ENCODE peak calls at places on chromosomes 11 and 22, in four cellular contexts. One of them, this sample, is unnamed.

GRCh38 chr11:9001736-9002135 is 2.1 kb downstream of the NRIP3 start:
- DNase-seq in heart left ventricle: no peak
- DNase-seq in K562: no peak
- DNase-seq in erythroblast: peak
- DNase-seq in this sample: no peak

GRCh38 chr22:21797444-21798221 is 62.0 kb upstream of the YPEL1 start:
- DNase-seq in heart left ventricle: no peak
- DNase-seq in K562: peak
- DNase-seq in erythroblast: no peak
- DNase-seq in this sample: no peak

GRCh38 chr11:115958089-115959000 is 454.1 kb upstream of the CADM1 start:
- DNase-seq in heart left ventricle: no peak
- DNase-seq in K562: no peak
- DNase-seq in erythroblast: no peak
- DNase-seq in this sample: no peak

GRCh38 chr11:2580061-2580421 is 119.8 kb downstream of the KCNQ1OT1 start:
- DNase-seq in heart left ventricle: peak
- DNase-seq in K562: no peak
- DNase-seq in erythroblast: no peak
- DNase-seq in this sample: no peak

GRCh38 chr11:27465629-27466028 is 7.0 kb downstream of the LGR4 start:
- DNase-seq in heart left ventricle: no peak
- DNase-seq in K562: no peak
- DNase-seq in erythroblast: no peak
- DNase-seq in this sample: no peak

GRCh38 chr22:39469681-39470461 is 13.1 kb downstream of the MGAT3 start:
- DNase-seq in heart left ventricle: no peak
- DNase-seq in K562: no peak
- DNase-seq in erythroblast: peak
- DNase-seq in this sample: no peak

GRCh38 chr11:93196816-93197382 is 892 bp downstream of the SLC36A4 start:
- DNase-seq in heart left ventricle: no peak
- DNase-seq in K562: peak
- DNase-seq in erythroblast: no peak
- DNase-seq in this sample: no peak

GRCh38 chr22:38754247-38755154 is 1.3 kb downstream of the SUN2 start:
- DNase-seq in heart left ventricle: peak
- DNase-seq in K562: no peak
- DNase-seq in erythroblast: peak
- DNase-seq in this sample: peak

GRCh38 chr22:37242395-37242918 is 1.6 kb downstream of the RAC2 start:
- DNase-seq in heart left ventricle: peak
- DNase-seq in K562: peak
- DNase-seq in erythroblast: peak
- DNase-seq in this sample: peak

GRCh38 chr11:45677811-45678515 is 12.5 kb upstream of the CHST1 start:
- DNase-seq in heart left ventricle: no peak
- DNase-seq in K562: no peak
- DNase-seq in erythroblast: no peak
- DNase-seq in this sample: no peak

GRCh38 chr11:1435820-1436467 is 46.2 kb downstream of the BRSK2 start:
- DNase-seq in heart left ventricle: no peak
- DNase-seq in K562: peak
- DNase-seq in erythroblast: peak
- DNase-seq in this sample: no peak

GRCh38 chr22:35834080-35834479 is 116.4 kb downstream of the APOL5 start:
- DNase-seq in heart left ventricle: no peak
- DNase-seq in K562: no peak
- DNase-seq in erythroblast: no peak
- DNase-seq in this sample: no peak

GRCh38 chr11:469684-470667 is 19.9 kb downstream of the PTDSS2 start:
- DNase-seq in heart left ventricle: no peak
- DNase-seq in K562: no peak
- DNase-seq in erythroblast: no peak
- DNase-seq in this sample: peak

GRCh38 chr11:13384837-13385417 is 78.1 kb downstream of the BTBD10 start:
- DNase-seq in heart left ventricle: no peak
- DNase-seq in K562: peak
- DNase-seq in erythroblast: peak
- DNase-seq in this sample: peak

GRCh38 chr22:25067851-25068421 is 115.4 kb downstream of the KIAA1671 start:
- DNase-seq in heart left ventricle: no peak
- DNase-seq in K562: no peak
- DNase-seq in erythroblast: no peak
- DNase-seq in this sample: peak

GRCh38 chr11:120750647-120751419 is 239.3 kb downstream of the GRIK4 start:
- DNase-seq in heart left ventricle: no peak
- DNase-seq in K562: no peak
- DNase-seq in erythroblast: no peak
- DNase-seq in this sample: no peak

GRCh38 chr11:36775157-36775556 is 177.1 kb upstream of the RAG2 start:
- DNase-seq in heart left ventricle: no peak
- DNase-seq in K562: no peak
- DNase-seq in erythroblast: no peak
- DNase-seq in this sample: no peak

GRCh38 chr11:118757881-118758399 is 33.0 kb downstream of the DDX6 start:
- DNase-seq in heart left ventricle: no peak
- DNase-seq in K562: no peak
- DNase-seq in erythroblast: no peak
- DNase-seq in this sample: no peak

GRCh38 chr11:64566915-64567882 is 23.8 kb upstream of the SLC22A12 start:
- DNase-seq in heart left ventricle: no peak
- DNase-seq in K562: no peak
- DNase-seq in erythroblast: no peak
- DNase-seq in this sample: no peak

GRCh38 chr11:7672276-7672959 is 882 bp downstream of the CYB5R2 start:
- DNase-seq in heart left ventricle: no peak
- DNase-seq in K562: no peak
- DNase-seq in erythroblast: no peak
- DNase-seq in this sample: no peak

GRCh38 chr11:7672960-7673723 is at the start of gene CYB5R2:
- DNase-seq in heart left ventricle: peak
- DNase-seq in K562: peak
- DNase-seq in erythroblast: no peak
- DNase-seq in this sample: peak

GRCh38 chr11:7675640-7676039 is 2.3 kb upstream of the CYB5R2 start:
- DNase-seq in heart left ventricle: no peak
- DNase-seq in K562: no peak
- DNase-seq in erythroblast: no peak
- DNase-seq in this sample: no peak

GRCh38 chr11:7671807-7672206 is 1.5 kb downstream of the CYB5R2 start:
- DNase-seq in heart left ventricle: no peak
- DNase-seq in K562: no peak
- DNase-seq in erythroblast: no peak
- DNase-seq in this sample: no peak

GRCh38 chr11:7673724-7674434 is 579 bp upstream of the CYB5R2 start:
- DNase-seq in heart left ventricle: peak
- DNase-seq in K562: peak
- DNase-seq in erythroblast: no peak
- DNase-seq in this sample: peak
- TF ChIP-seq POLR2A in heart left ventricle: no peak
- TF ChIP-seq POLR2A in K562: no peak
- TF ChIP-seq POLR2A in erythroblast: no peak
- TF ChIP-seq POLR2A in this sample: no peak

GRCh38 chr11:108593910-108594434 is 404 bp upstream of the EXPH5 start:
- DNase-seq in heart left ventricle: no peak
- DNase-seq in K562: no peak
- DNase-seq in erythroblast: no peak
- DNase-seq in this sample: no peak

GRCh38 chr11:108592591-108593213 is 866 bp downstream of the EXPH5 start:
- DNase-seq in heart left ventricle: peak
- DNase-seq in K562: peak
- DNase-seq in erythroblast: peak
- DNase-seq in this sample: peak

GRCh38 chr11:108596701-108597100 is 3.1 kb upstream of the EXPH5 start:
- DNase-seq in heart left ventricle: no peak
- DNase-seq in K562: no peak
- DNase-seq in erythroblast: no peak
- DNase-seq in this sample: no peak

GRCh38 chr11:108591893-108592292 is 1.7 kb downstream of the EXPH5 start:
- DNase-seq in heart left ventricle: no peak
- DNase-seq in K562: peak
- DNase-seq in erythroblast: no peak
- DNase-seq in this sample: peak

DNA sequence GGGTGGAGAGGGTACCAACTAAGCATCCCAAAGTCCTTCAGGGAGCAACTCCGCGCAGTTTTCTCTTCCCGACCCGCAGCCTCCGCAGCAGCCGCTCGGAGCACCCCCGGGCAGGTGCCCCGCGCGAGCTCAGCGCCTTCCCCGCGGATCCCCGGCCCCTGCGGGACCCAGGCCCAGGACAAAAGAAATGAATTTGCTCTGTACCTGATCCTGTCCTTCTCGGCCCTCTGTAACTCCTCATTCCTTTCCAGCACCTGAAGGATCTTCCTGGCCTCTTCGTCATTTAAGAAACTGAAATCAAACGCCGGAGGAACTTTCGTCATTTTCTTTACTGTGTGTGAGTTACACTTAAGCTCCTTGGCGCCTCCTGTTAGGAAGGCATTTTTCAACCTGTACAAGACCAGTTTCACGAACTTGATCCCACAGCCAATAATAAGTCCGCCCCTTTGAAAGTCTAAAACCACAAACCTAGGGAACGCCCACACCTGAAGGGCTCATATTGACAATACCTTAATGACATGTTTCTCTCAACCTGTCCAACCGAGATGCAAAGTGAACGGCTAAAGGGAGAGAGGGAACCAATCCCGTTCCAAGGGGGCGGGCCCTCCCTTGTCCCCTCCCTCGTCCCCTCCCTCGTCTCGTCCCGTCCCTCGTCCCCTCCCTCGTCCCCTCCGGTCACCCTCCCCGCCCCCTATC is at the start of gene EXPH5:
- DNase-seq in heart left ventricle: peak
- DNase-seq in K562: peak
- DNase-seq in erythroblast: peak
- DNase-seq in this sample: peak
- TF ChIP-seq POLR2A in heart left ventricle: no peak
- TF ChIP-seq POLR2A in K562: peak
- TF ChIP-seq POLR2A in erythroblast: no peak
- TF ChIP-seq POLR2A in this sample: peak

GRCh38 chr11:57407941-57408475 is 17.6 kb upstream of the PRG2 start:
- DNase-seq in heart left ventricle: no peak
- DNase-seq in K562: no peak
- DNase-seq in erythroblast: no peak
- DNase-seq in this sample: no peak

GRCh38 chr11:57407010-57407409 is 16.6 kb upstream of the PRG2 start:
- DNase-seq in heart left ventricle: peak
- DNase-seq in K562: no peak
- DNase-seq in erythroblast: no peak
- DNase-seq in this sample: no peak

GRCh38 chr11:57407521-57407920 is 17.1 kb upstream of the PRG2 start:
- DNase-seq in heart left ventricle: no peak
- DNase-seq in K562: no peak
- DNase-seq in erythroblast: no peak
- DNase-seq in this sample: no peak

GRCh38 chr11:57405271-57405890 is 14.9 kb upstream of the PRG2 start:
- DNase-seq in heart left ventricle: no peak
- DNase-seq in K562: no peak
- DNase-seq in erythroblast: no peak
- DNase-seq in this sample: no peak

DNA sequence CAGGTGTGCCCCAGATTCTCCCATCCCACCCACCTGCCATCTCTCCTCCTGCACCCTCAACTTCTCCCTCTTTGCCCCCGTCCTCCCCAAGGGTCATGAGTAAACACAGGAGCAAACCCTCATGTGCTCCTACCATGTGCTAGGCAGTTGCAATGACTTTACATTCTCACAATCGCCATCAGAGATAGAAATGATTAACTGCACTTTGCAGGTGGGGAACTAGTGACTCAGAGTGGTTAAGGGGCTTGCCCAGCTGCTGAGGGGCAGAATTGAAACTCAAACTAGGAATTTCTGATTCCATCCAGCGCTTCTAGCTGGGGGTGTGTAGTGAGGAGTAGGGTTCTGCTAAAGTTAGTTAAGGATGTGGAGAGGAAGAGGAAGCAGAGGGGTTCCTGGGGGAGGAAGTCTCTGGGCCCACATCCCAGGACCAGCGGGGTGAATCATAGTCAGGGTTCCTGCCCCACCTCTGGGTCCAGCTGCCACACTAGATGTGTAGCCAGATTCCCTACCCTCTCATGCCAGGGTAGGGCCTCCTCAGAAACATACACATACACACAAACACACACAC is 16.0 kb upstream of the PRG2 start:
- DNase-seq in heart left ventricle: peak
- DNase-seq in K562: no peak
- DNase-seq in erythroblast: peak
- DNase-seq in this sample: no peak
- TF ChIP-seq POLR2A in heart left ventricle: no peak
- TF ChIP-seq POLR2A in K562: peak
- TF ChIP-seq POLR2A in erythroblast: peak
- TF ChIP-seq POLR2A in this sample: no peak

GRCh38 chr11:125594958-125595357 is 2.3 kb downstream of the STT3A start:
- DNase-seq in heart left ventricle: no peak
- DNase-seq in K562: no peak
- DNase-seq in erythroblast: no peak
- DNase-seq in this sample: no peak

GRCh38 chr11:125593113-125593761 is 585 bp downstream of the STT3A start:
- DNase-seq in heart left ventricle: no peak
- DNase-seq in K562: peak
- DNase-seq in erythroblast: peak
- DNase-seq in this sample: peak

GRCh38 chr11:125591659-125592304 is 870 bp upstream of the STT3A start:
- DNase-seq in heart left ventricle: peak
- DNase-seq in K562: peak
- DNase-seq in erythroblast: no peak
- DNase-seq in this sample: peak

GRCh38 chr11:125588505-125588904 is 4.1 kb upstream of the STT3A start:
- DNase-seq in heart left ventricle: no peak
- DNase-seq in K562: peak
- DNase-seq in erythroblast: no peak
- DNase-seq in this sample: no peak

DNA sequence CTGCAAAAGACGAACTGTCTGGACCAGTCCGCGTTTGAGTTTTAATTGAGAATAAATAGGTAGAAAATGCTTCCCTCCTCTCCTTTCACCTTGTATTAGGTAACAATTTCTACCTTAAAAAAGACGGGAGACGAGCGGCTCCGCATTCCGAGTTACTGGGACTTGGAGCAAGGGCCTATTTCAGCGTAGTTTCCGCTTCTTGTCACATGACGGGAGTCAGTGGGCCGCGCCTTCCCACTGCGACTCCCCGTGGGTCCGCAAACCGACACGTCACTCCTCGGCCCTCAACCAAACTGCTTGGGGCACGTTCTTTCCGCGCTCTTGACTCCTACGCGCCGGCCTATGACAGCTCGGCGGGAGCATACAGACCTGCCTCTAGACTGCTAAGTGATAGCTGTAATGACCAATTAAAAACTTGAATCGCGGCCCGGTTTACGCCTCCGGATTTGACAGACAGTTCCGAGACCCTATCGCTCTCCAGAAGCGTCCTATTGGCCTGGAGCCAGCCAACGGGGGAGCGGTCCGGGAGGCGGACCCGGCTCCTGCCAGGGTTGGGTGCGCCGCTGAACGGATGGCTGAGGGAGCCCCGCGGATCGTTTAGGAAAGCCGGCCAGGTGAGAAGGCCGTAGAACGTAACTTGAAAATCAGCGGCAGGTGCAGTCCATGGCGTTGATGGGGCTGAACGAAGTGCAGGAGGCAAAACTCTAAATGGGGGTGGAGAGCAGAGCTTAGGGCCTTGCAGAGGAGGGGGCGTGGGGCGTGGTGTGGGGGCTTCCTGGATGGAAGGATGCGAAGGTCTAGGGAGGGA is at the start of gene STT3A:
- DNase-seq in heart left ventricle: peak
- DNase-seq in K562: peak
- DNase-seq in erythroblast: peak
- DNase-seq in this sample: peak
- TF ChIP-seq POLR2A in heart left ventricle: peak
- TF ChIP-seq POLR2A in K562: peak
- TF ChIP-seq POLR2A in erythroblast: peak
- TF ChIP-seq POLR2A in this sample: peak

This sample was measured in transverse colon.